ENCODE peak calls at places on chromosomes 7 and 10, in four cellular contexts. Y is non-pigmented ciliary epithelial cell, X is occipital lobe, B is posterior cingulate gyrus. O is an unnamed sample.

GRCh38 chr7:51455948-51456347 is 139.3 kb upstream of the COBL start:
- DNase-seq in Y (no peak), X (no peak), B (no peak), O (no peak)

GRCh38 chr7:23743226-23743625 is 33.2 kb downstream of the STK31 start:
- DNase-seq in Y (no peak), X (no peak), B (no peak), O (no peak)

GRCh38 chr10:137606-138005 is 2.4 kb downstream of the ZMYND11 start:
- DNase-seq in Y (no peak), X (no peak), B (no peak), O (no peak)

GRCh38 chr7:100153713-100154519 is 4.6 kb downstream of the TRAPPC14 start:
- DNase-seq in Y (no peak), X (no peak), B (peak; percentile 81), O (no peak)

GRCh38 chr7:25656581-25657026 is 428.3 kb upstream of the NPVF start:
- DNase-seq in Y (no peak), X (no peak), B (no peak), O (peak; percentile 45)

GRCh38 chr10:5589963-5590511 is 65.3 kb downstream of the CALML3 start:
- DNase-seq in Y (no peak), X (no peak), B (peak; percentile 28), O (no peak)

GRCh38 chr10:90136731-90137316 is 435.4 kb downstream of the KIF20B start:
- DNase-seq in Y (no peak), X (no peak), B (no peak), O (no peak)

GRCh38 chr7:74584160-74584954 is 73.2 kb upstream of the GTF2I start:
- DNase-seq in Y (no peak), X (no peak), B (no peak), O (no peak)

GRCh38 chr10:90862908-90863514 is 5.2 kb upstream of the HTR7 start:
- DNase-seq in Y (no peak), X (no peak), B (no peak), O (no peak)

GRCh38 chr7:132141109-132141508 is 435.2 kb downstream of the PLXNA4 start:
- DNase-seq in Y (no peak), X (peak; percentile 57), B (peak; percentile 90), O (peak; percentile 31)

GRCh38 chr7:50865450-50865849 is 82.8 kb upstream of the GRB10 start:
- DNase-seq in Y (no peak), X (no peak), B (no peak), O (no peak)

GRCh38 chr7:31073486-31074383 is 21.6 kb downstream of the ADCYAP1R1 start:
- DNase-seq in Y (no peak), X (no peak), B (peak; percentile 90), O (no peak)

GRCh38 chr7:67493386-67493785 is 496.8 kb downstream of the TYW1 start:
- DNase-seq in Y (no peak), X (no peak), B (no peak), O (no peak)

GRCh38 chr7:82600601-82601000 is 157.0 kb upstream of the CACNA2D1 start:
- DNase-seq in Y (no peak), X (no peak), B (no peak), O (peak; percentile 20)

GRCh38 chr10:100345570-100346330 is 1.3 kb upstream of the SCD start:
- DNase-seq in Y (no peak), X (no peak), B (no peak), O (no peak)

GRCh38 chr7:4208086-4208485 is 474.0 kb upstream of the FOXK1 start:
- DNase-seq in Y (no peak), X (no peak), B (peak; percentile 80), O (no peak)

GRCh38 chr10:80444646-80445319 is 9.3 kb upstream of the TSPAN14 start:
- DNase-seq in Y (peak; percentile 41), X (peak; percentile 63), B (peak; percentile 96), O (peak; percentile 86)

GRCh38 chr10:131275691-131276090 is 35.8 kb downstream of the TCERG1L start:
- DNase-seq in Y (no peak), X (no peak), B (peak; percentile 77), O (no peak)

GRCh38 chr10:80161321-80162084 is 29.0 kb downstream of the PLAC9 start:
- DNase-seq in Y (no peak), X (no peak), B (peak; percentile 77), O (no peak)

GRCh38 chr7:135573541-135573940 is 15.8 kb downstream of the NUP205 start:
- DNase-seq in Y (no peak), X (no peak), B (no peak), O (no peak)

GRCh38 chr7:20218261-20218660 is 1.1 kb upstream of the MACC1 start:
- DNase-seq in Y (no peak), X (no peak), B (no peak), O (no peak)